ENCODE peak calls at places on chromosomes 5 and 9, in six cellular contexts. Q is transverse colon, E is endothelial cell, W is tibial artery, C is fibroblast of mammary gland, B is WTC11. A is an unnamed sample.

GRCh38 chr5:144072518-144072927 is 97.9 kb downstream of the YIPF5 start:
- DNase-seq in Q (no peak), E (no peak), C (peak), W (no peak), B (no peak), A (no peak)

GRCh38 chr5:74233571-74233970 is 407.0 kb downstream of the ENC1 start:
- DNase-seq in Q (no peak), B (no peak), C (peak), W (no peak), E (no peak), A (no peak)

GRCh38 chr9:77735515-77735914 is 87.4 kb upstream of the GNA14 start:
- DNase-seq in C (no peak), B (no peak), Q (no peak), E (no peak), W (no peak), A (no peak)

GRCh38 chr5:160188151-160188967 is 40.9 kb upstream of the FABP6 start:
- DNase-seq in Q (peak), W (peak), E (peak), B (peak), C (peak), A (peak)

GRCh38 chr9:85662558-85662957 is 79.2 kb downstream of the AGTPBP1 start:
- DNase-seq in E (no peak), Q (no peak), B (no peak), W (no peak), C (no peak), A (no peak)

GRCh38 chr5:17732351-17732923 is 98.2 kb downstream of the TAF11L14 start:
- DNase-seq in B (no peak), Q (no peak), E (no peak), C (no peak), W (no peak), A (no peak)

GRCh38 chr9:36064448-36065037 is 27.8 kb downstream of the RECK start:
- DNase-seq in W (no peak), Q (no peak), C (peak), B (no peak), E (no peak), A (no peak)

GRCh38 chr5:145825751-145826180 is 9.4 kb downstream of the PRELID2 start:
- DNase-seq in B (no peak), W (no peak), C (peak), E (peak), Q (no peak), A (peak)

GRCh38 chr5:170963521-170963920 is 101.7 kb downstream of the RANBP17 start:
- DNase-seq in C (no peak), E (no peak), B (peak), Q (no peak), W (no peak), A (no peak)

GRCh38 chr5:52799358-52799982 is 11.8 kb downstream of the ITGA1 start:
- DNase-seq in Q (peak), B (peak), C (peak), E (peak), W (peak), A (peak)

GRCh38 chr5:52799983-52800393 is 12.3 kb downstream of the ITGA1 start:
- DNase-seq in B (peak), E (peak), W (peak), Q (peak), C (peak), A (peak)

GRCh38 chr5:52798952-52799351 is 11.2 kb downstream of the ITGA1 start:
- DNase-seq in C (no peak), B (no peak), W (no peak), Q (no peak), E (no peak), A (no peak)

GRCh38 chr5:52801329-52801728 is 13.6 kb downstream of the ITGA1 start:
- DNase-seq in Q (no peak), C (peak), E (peak), B (peak), W (no peak), A (no peak)

GRCh38 chr5:52800394-52801213 is 12.9 kb downstream of the ITGA1 start:
- DNase-seq in C (peak), W (peak), B (peak), E (peak), Q (peak), A (peak)
- TF ChIP-seq CTCF in C (no peak), W (no peak), B (no peak), E (no peak), Q (peak), A (no peak)

DNA sequence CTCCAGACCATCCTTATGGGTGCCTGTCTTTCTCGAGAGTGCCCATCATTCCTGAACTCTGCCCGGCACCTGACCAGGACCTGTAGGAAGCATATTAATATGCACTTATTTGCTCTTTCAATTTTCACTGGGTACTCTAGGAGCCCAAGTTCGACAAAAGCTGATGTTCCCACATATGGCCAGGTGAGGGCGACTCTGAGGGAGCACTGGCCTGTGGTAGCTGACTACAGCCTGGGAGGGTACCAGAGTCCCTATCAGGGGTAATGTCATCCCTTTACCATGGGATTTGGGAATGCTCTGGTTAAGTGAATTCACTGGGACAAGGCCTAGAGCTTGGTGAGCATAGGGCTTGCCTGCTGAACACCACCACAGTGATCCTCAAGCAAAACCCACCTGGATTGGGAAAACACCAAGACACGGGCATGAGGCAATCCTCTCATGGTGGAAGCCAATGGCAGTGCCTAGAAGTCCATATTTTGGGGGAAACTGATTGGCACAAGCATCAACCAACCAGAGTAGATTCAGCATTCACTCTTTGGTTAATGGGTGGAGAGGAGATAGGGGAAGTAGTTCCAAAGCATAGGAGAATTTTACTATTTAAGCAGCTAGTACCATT is 112.2 kb downstream of the MTX3 start:
- DNase-seq in Q (no peak), E (peak), C (peak), B (peak), W (no peak), A (peak)
- TF ChIP-seq CTCF in Q (peak), E (peak), C (peak), B (peak), W (no peak), A (peak)

GRCh38 chr9:93908591-93909241 is 46.4 kb downstream of the BARX1 start:
- DNase-seq in W (no peak), Q (no peak), B (no peak), E (no peak), C (no peak), A (no peak)
- TF ChIP-seq CTCF in W (no peak), Q (no peak), B (no peak), E (no peak), C (no peak), A (no peak)

GRCh38 chr9:137296214-137297059 is 5.6 kb downstream of the NRARP start:
- DNase-seq in W (no peak), Q (peak), B (peak), E (peak), C (peak), A (no peak)

GRCh38 chr9:137294091-137294683 is 7.9 kb downstream of the NRARP start:
- DNase-seq in C (peak), Q (no peak), W (no peak), B (peak), E (peak), A (no peak)

GRCh38 chr9:137294684-137295312 is 7.3 kb downstream of the NRARP start:
- DNase-seq in W (no peak), Q (peak), B (peak), C (peak), E (peak), A (no peak)

GRCh38 chr9:137297060-137297664 is 4.9 kb downstream of the NRARP start:
- DNase-seq in E (no peak), Q (peak), C (no peak), B (peak), W (no peak), A (no peak)

GRCh38 chr9:137295313-137296213 is 6.5 kb downstream of the NRARP start:
- DNase-seq in Q (peak), W (no peak), C (no peak), E (peak), B (peak), A (peak)
- TF ChIP-seq CTCF in Q (peak), W (peak), C (no peak), E (peak), B (peak), A (peak)